ENCODE peak calls at places on chromosomes 13 and 19, in six cellular contexts. A is CD8-positive, alpha-beta T cell; G is keratinocyte; K is IMR-90; H is GM23248; M is right cardiac atrium. Z is an unnamed sample.

GRCh38 chr13:112183544-112184145 is 116.7 kb downstream of the SOX1 start:
- DNase-seq in A (no peak), G (no peak), K (no peak), H (no peak), M (no peak), Z (no peak)

GRCh38 chr13:41224113-41225110 is 30.0 kb upstream of the KBTBD7 start:
- DNase-seq in A (no peak), G (peak), K (peak), H (peak), M (no peak), Z (no peak)

GRCh38 chr13:40927929-40928328 is 91.2 kb downstream of the ELF1 start:
- DNase-seq in A (no peak), G (no peak), K (no peak), H (no peak), M (no peak), Z (no peak)

GRCh38 chr19:4878491-4878968 is 11.1 kb upstream of the PLIN3 start:
- DNase-seq in A (no peak), G (no peak), K (no peak), H (no peak), M (no peak), Z (peak)

GRCh38 chr19:41595258-41595889 is 19.4 kb downstream of the CEACAM21 start:
- DNase-seq in A (peak), G (peak), K (peak), H (peak), M (peak), Z (peak)

GRCh38 chr19:55586976-55587668 is 6.5 kb upstream of the ZNF579 start:
- DNase-seq in A (peak), G (peak), K (peak), H (peak), M (peak), Z (peak)

GRCh38 chr13:42041684-42042035 is 6.8 kb upstream of the DGKH start:
- DNase-seq in A (no peak), G (no peak), K (peak), H (peak), M (peak), Z (no peak)

GRCh38 chr13:63190742-63191141 is 1775.1 kb upstream of the PCDH20 start:
- DNase-seq in A (no peak), G (no peak), K (peak), H (peak), M (no peak), Z (no peak)

GRCh38 chr19:3771033-3771905 is 759 bp downstream of the RAX2 start:
- DNase-seq in A (no peak), G (no peak), K (no peak), H (no peak), M (no peak), Z (no peak)

GRCh38 chr13:22836475-22836874 is 344.3 kb upstream of the SGCG start:
- DNase-seq in A (no peak), G (no peak), K (no peak), H (no peak), M (no peak), Z (no peak)

GRCh38 chr19:18470153-18470552 is 32.2 kb upstream of the ISYNA1 start:
- DNase-seq in A (no peak), G (no peak), K (no peak), H (peak), M (no peak), Z (no peak)

GRCh38 chr19:10887616-10888367 is 16.4 kb downstream of the CARM1 start:
- DNase-seq in A (no peak), G (no peak), K (no peak), H (peak), M (no peak), Z (no peak)

GRCh38 chr19:29514525-29515232 is 11.1 kb upstream of the VSTM2B start:
- DNase-seq in A (no peak), G (no peak), K (no peak), H (peak), M (no peak), Z (no peak)

GRCh38 chr19:46963093-46963734 is 56.4 kb upstream of the NPAS1 start:
- DNase-seq in A (no peak), G (no peak), K (peak), H (peak), M (no peak), Z (no peak)

GRCh38 chr19:15112385-15112784 is 5.2 kb downstream of the SYDE1 start:
- DNase-seq in A (no peak), G (no peak), K (no peak), H (peak), M (no peak), Z (no peak)

GRCh38 chr19:55667958-55668357 is 7.1 kb upstream of the EPN1 start:
- DNase-seq in A (no peak), G (no peak), K (no peak), H (no peak), M (no peak), Z (no peak)

GRCh38 chr13:21475115-21475514 is 16.0 kb upstream of the ZDHHC20 start:
- DNase-seq in A (no peak), G (no peak), K (no peak), H (no peak), M (no peak), Z (no peak)

GRCh38 chr13:80214521-80214941 is 126.4 kb downstream of the SPRY2 start:
- DNase-seq in A (no peak), G (no peak), K (peak), H (no peak), M (no peak), Z (no peak)

GRCh38 chr19:13665125-13665903 is 99.0 kb upstream of the MRI1 start:
- DNase-seq in A (no peak), G (no peak), K (no peak), H (no peak), M (no peak), Z (no peak)

GRCh38 chr13:38888309-38888708 is 102.3 kb downstream of the STOML3 start:
- DNase-seq in A (no peak), G (no peak), K (peak), H (peak), M (no peak), Z (no peak)

GRCh38 chr13:64051278-64051677 is 2635.6 kb upstream of the PCDH20 start:
- DNase-seq in A (no peak), G (no peak), K (no peak), H (no peak), M (no peak), Z (no peak)

GRCh38 chr13:23378009-23378632 is 55.4 kb downstream of the SACS start:
- DNase-seq in A (peak), G (peak), K (peak), H (peak), M (peak), Z (no peak)

GRCh38 chr13:20024706-20025105 is 66.2 kb downstream of the ZMYM2 start:
- DNase-seq in A (no peak), G (no peak), K (no peak), H (no peak), M (no peak), Z (no peak)

GRCh38 chr13:20017365-20017711 is 58.8 kb downstream of the ZMYM2 start:
- DNase-seq in A (no peak), G (no peak), K (no peak), H (no peak), M (no peak), Z (no peak)

GRCh38 chr13:20016649-20017364 is 58.3 kb downstream of the ZMYM2 start:
- DNase-seq in A (no peak), G (no peak), K (no peak), H (no peak), M (no peak), Z (no peak)

GRCh38 chr13:20015763-20016162 is 57.2 kb downstream of the ZMYM2 start:
- DNase-seq in A (no peak), G (no peak), K (no peak), H (no peak), M (no peak), Z (no peak)

DNA sequence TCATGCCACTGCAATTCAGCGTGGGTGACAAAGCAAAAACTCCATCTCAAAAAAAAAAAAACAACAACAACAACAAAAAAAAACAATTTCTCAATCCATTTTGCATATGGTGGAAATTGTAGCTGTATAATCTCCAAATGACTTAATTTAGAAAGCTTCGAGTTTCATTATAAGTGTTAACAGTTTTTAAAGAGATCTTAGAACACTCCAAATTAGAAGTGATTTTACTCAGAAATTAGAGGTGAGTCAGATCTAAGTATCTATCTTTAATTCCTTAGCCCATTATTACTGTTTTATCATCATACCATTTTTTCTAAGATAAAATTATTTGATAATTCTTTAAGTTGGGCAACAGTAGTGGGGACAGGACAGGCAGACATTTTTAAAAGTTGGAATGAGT is 60.5 kb downstream of the ZMYM2 start:
- DNase-seq in A (no peak), G (no peak), K (no peak), H (no peak), M (no peak), Z (no peak)
- H3K27ac ChIP-seq in A (no peak), G (no peak), K (no peak), H (no peak), M (no peak), Z (no peak)

GRCh38 chr13:45040626-45041025 is 51.3 kb downstream of the GPALPP1 start:
- DNase-seq in A (no peak), G (peak), K (no peak), H (peak), M (no peak), Z (no peak)
- H3K27ac ChIP-seq in A (no peak), G (no peak), K (no peak), H (no peak), M (no peak), Z (no peak)

GRCh38 chr19:8457802-8458201 is 13.0 kb downstream of the HNRNPM start:
- DNase-seq in A (no peak), G (no peak), K (no peak), H (no peak), M (no peak), Z (no peak)
- H3K27ac ChIP-seq in A (no peak), G (no peak), K (no peak), H (no peak), M (no peak), Z (no peak)

DNA sequence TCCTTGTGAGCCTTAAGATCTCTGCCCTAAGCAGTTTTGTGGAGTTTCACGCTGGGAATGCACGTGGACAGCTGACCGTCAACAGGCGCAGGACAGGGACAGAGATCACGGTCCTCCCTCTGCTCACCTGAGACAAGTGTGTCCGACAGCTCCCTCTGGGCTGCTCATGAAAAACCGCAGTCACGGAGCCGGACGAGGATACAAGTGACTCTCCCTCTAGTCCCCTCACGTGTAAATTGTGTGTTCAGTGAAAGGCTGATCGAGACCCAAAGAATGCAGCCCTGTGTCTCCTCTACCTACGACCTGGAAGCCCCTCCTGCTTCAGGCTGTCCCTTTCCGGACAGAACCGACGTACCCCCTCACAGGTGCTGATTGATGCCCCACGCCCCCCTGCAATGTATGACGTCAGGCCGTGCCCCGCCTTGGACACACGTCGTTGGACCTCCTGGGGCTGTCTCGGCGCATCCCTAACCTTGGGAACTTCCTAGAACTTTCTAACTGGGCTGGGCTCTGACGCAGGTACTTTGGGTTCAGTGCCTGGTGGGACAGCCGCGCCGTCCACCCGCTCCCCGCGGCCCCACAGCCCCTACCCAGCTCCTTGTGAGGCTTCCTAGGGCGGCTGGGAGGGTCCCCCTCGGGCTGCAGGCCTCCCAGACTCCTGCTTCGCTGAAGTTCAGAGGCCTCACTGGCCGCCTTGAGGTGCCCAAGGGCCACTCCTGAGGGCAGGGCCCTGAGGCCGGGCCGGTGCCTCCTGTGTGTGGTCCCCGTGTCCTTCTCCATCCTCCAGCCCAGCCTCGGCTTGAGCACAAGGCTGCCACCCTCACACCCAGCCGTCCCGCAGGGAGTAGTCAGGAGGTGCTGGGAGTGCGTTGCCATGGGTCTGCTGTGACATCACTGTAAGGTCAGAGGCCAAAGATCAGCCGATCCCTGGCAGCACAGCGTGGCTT is at the start of gene C13orf46:
- DNase-seq in A (peak), G (no peak), K (no peak), H (no peak), M (peak), Z (no peak)
- H3K27ac ChIP-seq in A (no peak), G (no peak), K (no peak), H (no peak), M (no peak), Z (no peak)

Z was measured in caudate nucleus.